ENCODE peak calls at places on chromosomes 4 and X, in six cellular contexts. One of them, this sample, is unnamed. For H3K27me3, the result is how much of the 10 kb centered on the place peaks cover.

GRCh38 chrX:102765794-102766193 is 45.3 kb downstream of the GPRASP3 start:
- DNase-seq in neural progenitor cell: no peak
- DNase-seq in cardiac muscle cell: no peak
- DNase-seq in SJSA1: no peak
- DNase-seq in lower lobe of right lung: no peak
- DNase-seq in astrocyte: peak
- DNase-seq in this sample: peak

GRCh38 chr4:184899261-184900134 is 73.7 kb upstream of the ACSL1 start:
- DNase-seq in SJSA1: no peak
- DNase-seq in cardiac muscle cell: no peak
- DNase-seq in astrocyte: no peak
- DNase-seq in neural progenitor cell: no peak
- DNase-seq in lower lobe of right lung: peak
- DNase-seq in this sample: no peak

GRCh38 chr4:168496834-168497233 is at the start of gene PALLD:
- DNase-seq in lower lobe of right lung: peak
- DNase-seq in astrocyte: peak
- DNase-seq in cardiac muscle cell: peak
- DNase-seq in neural progenitor cell: no peak
- DNase-seq in SJSA1: no peak
- DNase-seq in this sample: peak

GRCh38 chr4:18882468-18882867 is 860.9 kb upstream of the LCORL start:
- DNase-seq in cardiac muscle cell: peak
- DNase-seq in neural progenitor cell: peak
- DNase-seq in SJSA1: no peak
- DNase-seq in lower lobe of right lung: no peak
- DNase-seq in astrocyte: peak
- DNase-seq in this sample: peak

GRCh38 chr4:185637162-185637875 is 102.0 kb upstream of the PDLIM3 start:
- DNase-seq in neural progenitor cell: no peak
- DNase-seq in astrocyte: no peak
- DNase-seq in lower lobe of right lung: no peak
- DNase-seq in SJSA1: no peak
- DNase-seq in cardiac muscle cell: no peak
- DNase-seq in this sample: no peak

GRCh38 chr4:128287159-128287870 is at the start of gene PGRMC2:
- DNase-seq in SJSA1: peak
- DNase-seq in cardiac muscle cell: no peak
- DNase-seq in neural progenitor cell: no peak
- DNase-seq in lower lobe of right lung: no peak
- DNase-seq in astrocyte: peak
- DNase-seq in this sample: no peak

GRCh38 chrX:132046533-132046932 is 23.4 kb downstream of the STK26 start:
- DNase-seq in cardiac muscle cell: no peak
- DNase-seq in SJSA1: no peak
- DNase-seq in neural progenitor cell: no peak
- DNase-seq in lower lobe of right lung: no peak
- DNase-seq in astrocyte: no peak
- DNase-seq in this sample: no peak

GRCh38 chrX:16250296-16250695 is 83.0 kb downstream of the MAGEB17 start:
- DNase-seq in lower lobe of right lung: no peak
- DNase-seq in astrocyte: peak
- DNase-seq in cardiac muscle cell: no peak
- DNase-seq in neural progenitor cell: no peak
- DNase-seq in SJSA1: no peak
- DNase-seq in this sample: peak

GRCh38 chrX:1111543-1112300 is 100.7 kb downstream of the CRLF2 start:
- DNase-seq in SJSA1: no peak
- DNase-seq in neural progenitor cell: peak
- DNase-seq in cardiac muscle cell: no peak
- DNase-seq in lower lobe of right lung: no peak
- DNase-seq in astrocyte: no peak
- DNase-seq in this sample: no peak

GRCh38 chrX:152637649-152638442 is at the start of gene GABRQ:
- DNase-seq in cardiac muscle cell: peak
- DNase-seq in SJSA1: peak
- DNase-seq in neural progenitor cell: peak
- DNase-seq in astrocyte: peak
- DNase-seq in lower lobe of right lung: peak
- DNase-seq in this sample: no peak

GRCh38 chr4:11421116-11421515 is 7.6 kb downstream of the HS3ST1 start:
- DNase-seq in lower lobe of right lung: no peak
- DNase-seq in cardiac muscle cell: no peak
- DNase-seq in SJSA1: no peak
- DNase-seq in astrocyte: peak
- DNase-seq in neural progenitor cell: no peak
- DNase-seq in this sample: no peak

GRCh38 chrX:120302434-120302833 is 8.8 kb downstream of the TMEM255A start:
- DNase-seq in SJSA1: no peak
- DNase-seq in neural progenitor cell: peak
- DNase-seq in cardiac muscle cell: peak
- DNase-seq in lower lobe of right lung: peak
- DNase-seq in astrocyte: no peak
- DNase-seq in this sample: no peak

GRCh38 chr4:182301736-182302135 is 58.5 kb downstream of the TENM3 start:
- DNase-seq in lower lobe of right lung: no peak
- DNase-seq in astrocyte: no peak
- DNase-seq in neural progenitor cell: no peak
- DNase-seq in SJSA1: no peak
- DNase-seq in cardiac muscle cell: no peak
- DNase-seq in this sample: no peak

GRCh38 chr4:7410470-7410869 is 24.3 kb downstream of the PSAPL1 start:
- DNase-seq in lower lobe of right lung: no peak
- DNase-seq in cardiac muscle cell: peak
- DNase-seq in SJSA1: no peak
- DNase-seq in neural progenitor cell: no peak
- DNase-seq in astrocyte: peak
- DNase-seq in this sample: no peak

GRCh38 chr4:7414046-7414445 is 20.7 kb downstream of the PSAPL1 start:
- DNase-seq in cardiac muscle cell: no peak
- DNase-seq in SJSA1: peak
- DNase-seq in astrocyte: no peak
- DNase-seq in lower lobe of right lung: no peak
- DNase-seq in neural progenitor cell: no peak
- DNase-seq in this sample: no peak

GRCh38 chr4:7411896-7412585 is 22.7 kb downstream of the PSAPL1 start:
- DNase-seq in cardiac muscle cell: no peak
- DNase-seq in SJSA1: no peak
- DNase-seq in astrocyte: no peak
- DNase-seq in neural progenitor cell: no peak
- DNase-seq in lower lobe of right lung: peak
- DNase-seq in this sample: no peak

GRCh38 chr4:7411491-7411890 is 23.2 kb downstream of the PSAPL1 start:
- DNase-seq in neural progenitor cell: no peak
- DNase-seq in cardiac muscle cell: no peak
- DNase-seq in lower lobe of right lung: no peak
- DNase-seq in astrocyte: no peak
- DNase-seq in SJSA1: no peak
- DNase-seq in this sample: no peak

DNA sequence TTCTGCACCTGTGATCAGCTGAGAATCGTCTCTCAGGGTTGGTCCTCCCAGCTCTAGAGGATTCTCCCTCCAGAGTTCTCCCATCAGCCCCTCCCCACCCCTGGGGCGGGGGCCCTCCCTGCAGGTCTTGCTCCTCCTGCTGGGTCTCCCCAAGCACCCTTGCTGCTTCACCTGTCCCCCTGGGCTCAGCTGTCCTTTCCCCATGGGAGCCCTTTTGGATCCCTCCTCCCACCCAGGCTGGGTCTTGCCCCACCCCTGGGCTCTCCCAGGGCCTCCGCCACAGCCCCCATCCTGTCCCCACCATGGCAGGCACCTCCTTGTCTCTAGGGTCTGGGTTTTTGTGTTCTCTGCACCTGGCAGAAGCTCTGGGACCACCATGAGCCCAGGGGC is 22.1 kb downstream of the PSAPL1 start:
- DNase-seq in astrocyte: no peak
- DNase-seq in lower lobe of right lung: no peak
- DNase-seq in neural progenitor cell: no peak
- DNase-seq in SJSA1: no peak
- DNase-seq in cardiac muscle cell: no peak
- DNase-seq in this sample: no peak
- H3K27me3 ChIP-seq in astrocyte: under half
- H3K27me3 ChIP-seq in lower lobe of right lung: under half
- H3K27me3 ChIP-seq in neural progenitor cell: under half
- H3K27me3 ChIP-seq in SJSA1: under half
- H3K27me3 ChIP-seq in cardiac muscle cell: under half
- H3K27me3 ChIP-seq in this sample: under half

DNA sequence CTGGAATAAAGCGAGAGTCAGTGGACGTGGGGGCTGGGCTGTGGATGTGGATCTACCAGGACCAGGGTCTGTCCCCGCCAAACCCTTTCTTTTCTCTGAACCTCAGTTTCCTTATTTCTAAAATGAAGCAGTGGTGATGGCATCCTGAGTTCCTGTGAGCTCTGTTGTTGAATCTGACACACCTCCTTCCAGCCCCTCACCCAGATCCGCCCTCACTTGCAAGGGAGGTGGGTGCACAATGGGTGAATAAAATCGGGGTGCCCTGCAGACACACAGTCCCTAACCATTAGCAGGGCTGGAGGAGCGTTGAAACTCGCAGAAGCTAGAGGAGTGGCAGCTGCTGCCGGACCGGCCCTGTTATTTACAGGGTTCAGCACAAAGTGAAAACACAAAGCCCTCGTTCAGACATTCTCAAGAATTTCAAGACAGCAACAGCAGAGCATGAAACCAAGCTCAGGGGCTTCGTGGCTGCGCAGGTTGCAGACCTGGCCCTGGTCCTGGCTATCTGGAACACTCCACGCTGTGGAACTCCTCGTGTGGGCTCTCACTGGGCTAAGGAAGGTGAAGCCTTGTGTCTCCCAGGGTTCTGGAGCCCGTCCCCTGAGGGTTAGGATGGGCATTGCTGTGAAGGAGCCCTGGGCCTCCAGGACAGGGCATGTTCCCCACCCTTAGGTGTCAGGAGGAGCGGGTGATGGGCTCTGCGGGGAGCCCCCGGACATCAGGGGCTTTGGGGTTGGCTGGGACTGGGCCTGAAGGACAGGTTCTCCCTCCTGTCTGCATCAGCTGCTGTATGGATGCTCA is 42.9 kb downstream of the PSAPL1 start:
- DNase-seq in neural progenitor cell: no peak
- DNase-seq in cardiac muscle cell: no peak
- DNase-seq in astrocyte: no peak
- DNase-seq in lower lobe of right lung: no peak
- DNase-seq in SJSA1: no peak
- DNase-seq in this sample: no peak
- H3K27me3 ChIP-seq in neural progenitor cell: under half
- H3K27me3 ChIP-seq in cardiac muscle cell: under half
- H3K27me3 ChIP-seq in astrocyte: under half
- H3K27me3 ChIP-seq in lower lobe of right lung: under half
- H3K27me3 ChIP-seq in SJSA1: under half
- H3K27me3 ChIP-seq in this sample: under half

GRCh38 chr4:26830016-26830415 is 30.6 kb upstream of the STIM2 start:
- DNase-seq in astrocyte: no peak
- DNase-seq in neural progenitor cell: no peak
- DNase-seq in cardiac muscle cell: no peak
- DNase-seq in lower lobe of right lung: no peak
- DNase-seq in SJSA1: no peak
- DNase-seq in this sample: no peak
- H3K27me3 ChIP-seq in astrocyte: under half
- H3K27me3 ChIP-seq in neural progenitor cell: under half
- H3K27me3 ChIP-seq in cardiac muscle cell: under half
- H3K27me3 ChIP-seq in lower lobe of right lung: under half
- H3K27me3 ChIP-seq in SJSA1: under half
- H3K27me3 ChIP-seq in this sample: under half

DNA sequence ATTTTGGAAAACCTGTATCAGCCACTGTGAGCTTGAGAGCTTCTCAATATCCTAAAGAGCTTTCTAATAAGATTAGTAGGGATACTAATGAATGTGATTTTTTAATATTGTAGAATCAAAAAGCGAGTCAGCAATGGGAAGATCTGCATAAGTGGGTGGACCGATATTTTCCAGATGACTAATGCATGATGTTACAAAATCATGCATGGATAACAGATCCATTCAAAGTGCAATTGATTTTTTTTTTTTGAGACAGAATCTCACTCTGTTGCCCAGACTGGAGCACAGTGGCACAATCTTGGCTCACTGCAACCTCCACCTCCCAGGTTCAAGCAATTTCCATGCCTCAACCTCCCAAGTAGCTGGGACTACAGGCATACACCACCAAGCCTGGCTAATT is 7.3 kb upstream of the CLDN2 start:
- DNase-seq in SJSA1: no peak
- DNase-seq in lower lobe of right lung: no peak
- DNase-seq in astrocyte: peak
- DNase-seq in cardiac muscle cell: no peak
- DNase-seq in neural progenitor cell: no peak
- DNase-seq in this sample: no peak
- H3K27me3 ChIP-seq in SJSA1: under half
- H3K27me3 ChIP-seq in lower lobe of right lung: under half
- H3K27me3 ChIP-seq in astrocyte: under half
- H3K27me3 ChIP-seq in cardiac muscle cell: under half
- H3K27me3 ChIP-seq in neural progenitor cell: under half
- H3K27me3 ChIP-seq in this sample: under half

DNA sequence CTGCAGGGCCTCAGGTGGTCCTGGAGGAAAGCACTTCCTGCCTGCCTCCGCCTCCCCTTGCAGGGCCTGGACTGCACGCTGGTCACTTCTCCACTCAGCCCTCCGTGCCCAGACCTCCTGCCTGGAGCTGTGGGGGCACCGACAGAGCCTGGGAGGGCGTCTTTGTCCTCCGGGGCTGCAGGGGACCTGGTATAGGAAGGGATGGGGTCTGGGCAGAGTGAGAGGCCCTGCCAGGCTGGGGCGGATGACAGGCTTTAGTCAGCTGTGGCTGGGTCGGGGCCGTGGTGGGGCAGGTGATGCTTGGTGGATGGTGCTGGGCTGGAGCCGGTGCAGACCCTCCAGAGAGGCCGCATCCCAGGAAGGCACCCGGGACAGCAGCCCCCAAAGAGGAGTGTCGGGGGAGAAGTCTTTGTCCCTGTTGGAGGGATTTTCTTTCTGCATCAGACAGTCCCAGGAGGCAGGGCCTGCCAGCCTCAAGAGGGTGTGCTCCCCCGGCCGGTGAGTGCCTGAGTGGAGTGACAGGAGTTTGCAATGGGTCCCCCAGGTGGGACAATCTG is 1.3 kb downstream of the DOK7 start:
- DNase-seq in lower lobe of right lung: no peak
- DNase-seq in astrocyte: no peak
- DNase-seq in SJSA1: no peak
- DNase-seq in cardiac muscle cell: no peak
- DNase-seq in neural progenitor cell: no peak
- DNase-seq in this sample: no peak
- H3K27me3 ChIP-seq in lower lobe of right lung: under half
- H3K27me3 ChIP-seq in astrocyte: under half
- H3K27me3 ChIP-seq in SJSA1: under half
- H3K27me3 ChIP-seq in cardiac muscle cell: under half
- H3K27me3 ChIP-seq in neural progenitor cell: half or more
- H3K27me3 ChIP-seq in this sample: under half

This sample was measured in BJ.